ENCODE peak calls at places on chromosomes 11 and 22, in five cellular contexts. One of them, this sample, is unnamed.

GRCh38 chr22:46229701-46230100 is 20.4 kb downstream of the CDPF1 start:
- DNase-seq in GM20000: no peak
- DNase-seq in coronary artery: no peak
- DNase-seq in omental fat pad: no peak
- DNase-seq in mucosa of descending colon: no peak
- DNase-seq in this sample: no peak

GRCh38 chr11:65488273-65489058 is 10.4 kb upstream of the MALAT1 start:
- DNase-seq in GM20000: no peak
- DNase-seq in coronary artery: peak
- DNase-seq in omental fat pad: no peak
- DNase-seq in mucosa of descending colon: peak
- DNase-seq in this sample: no peak

GRCh38 chr22:18060646-18061620 is 16.9 kb upstream of the PEX26 start:
- DNase-seq in GM20000: no peak
- DNase-seq in coronary artery: no peak
- DNase-seq in omental fat pad: no peak
- DNase-seq in mucosa of descending colon: no peak
- DNase-seq in this sample: no peak

GRCh38 chr11:47204633-47204989 is 10.2 kb upstream of the DDB2 start:
- DNase-seq in GM20000: no peak
- DNase-seq in coronary artery: no peak
- DNase-seq in omental fat pad: no peak
- DNase-seq in mucosa of descending colon: no peak
- DNase-seq in this sample: no peak

GRCh38 chr11:131600591-131600990 is 230.2 kb downstream of the NTM start:
- DNase-seq in GM20000: no peak
- DNase-seq in coronary artery: no peak
- DNase-seq in omental fat pad: no peak
- DNase-seq in mucosa of descending colon: no peak
- DNase-seq in this sample: no peak

GRCh38 chr11:10002221-10002620 is 291.8 kb downstream of the SBF2 start:
- DNase-seq in GM20000: no peak
- DNase-seq in coronary artery: no peak
- DNase-seq in omental fat pad: no peak
- DNase-seq in mucosa of descending colon: no peak
- DNase-seq in this sample: no peak

GRCh38 chr11:47247502-47247901 is 1.1 kb downstream of the ACP2 start:
- DNase-seq in GM20000: no peak
- DNase-seq in coronary artery: no peak
- DNase-seq in omental fat pad: no peak
- DNase-seq in mucosa of descending colon: no peak
- DNase-seq in this sample: no peak

GRCh38 chr11:102085864-102086551 is 24.2 kb upstream of the YAP1 start:
- DNase-seq in GM20000: no peak
- DNase-seq in coronary artery: no peak
- DNase-seq in omental fat pad: no peak
- DNase-seq in mucosa of descending colon: no peak
- DNase-seq in this sample: no peak

GRCh38 chr11:78354741-78355705 is 62.6 kb downstream of the GAB2 start:
- DNase-seq in GM20000: peak
- DNase-seq in coronary artery: no peak
- DNase-seq in omental fat pad: no peak
- DNase-seq in mucosa of descending colon: no peak
- DNase-seq in this sample: no peak

GRCh38 chr11:5272395-5273017 is 2.8 kb upstream of the HBE1 start:
- DNase-seq in GM20000: no peak
- DNase-seq in coronary artery: no peak
- DNase-seq in omental fat pad: no peak
- DNase-seq in mucosa of descending colon: no peak
- DNase-seq in this sample: no peak

GRCh38 chr11:102560555-102561011 is 30.0 kb upstream of the MMP7 start:
- DNase-seq in GM20000: peak
- DNase-seq in coronary artery: no peak
- DNase-seq in omental fat pad: no peak
- DNase-seq in mucosa of descending colon: no peak
- DNase-seq in this sample: no peak

GRCh38 chr11:63534076-63534475 is 2.5 kb upstream of the PLAAT4 start:
- DNase-seq in GM20000: no peak
- DNase-seq in coronary artery: no peak
- DNase-seq in omental fat pad: no peak
- DNase-seq in mucosa of descending colon: no peak
- DNase-seq in this sample: no peak

GRCh38 chr11:67732045-67732787 is 57.8 kb upstream of the ALDH3B2 start:
- DNase-seq in GM20000: peak
- DNase-seq in coronary artery: no peak
- DNase-seq in omental fat pad: no peak
- DNase-seq in mucosa of descending colon: no peak
- DNase-seq in this sample: no peak

GRCh38 chr11:75536786-75537629 is 11.3 kb upstream of the GDPD5 start:
- DNase-seq in GM20000: peak
- DNase-seq in coronary artery: no peak
- DNase-seq in omental fat pad: no peak
- DNase-seq in mucosa of descending colon: no peak
- DNase-seq in this sample: no peak
- TF ChIP-seq CTCF in GM20000: no peak
- TF ChIP-seq CTCF in coronary artery: no peak
- TF ChIP-seq CTCF in omental fat pad: no peak
- TF ChIP-seq CTCF in mucosa of descending colon: no peak
- TF ChIP-seq CTCF in this sample: no peak

GRCh38 chr22:20551805-20552449 is 44.5 kb downstream of the MED15 start:
- DNase-seq in GM20000: no peak
- DNase-seq in coronary artery: peak
- DNase-seq in omental fat pad: no peak
- DNase-seq in mucosa of descending colon: no peak
- DNase-seq in this sample: no peak
- TF ChIP-seq CTCF in GM20000: no peak
- TF ChIP-seq CTCF in coronary artery: peak
- TF ChIP-seq CTCF in omental fat pad: no peak
- TF ChIP-seq CTCF in mucosa of descending colon: no peak
- TF ChIP-seq CTCF in this sample: peak

GRCh38 chr22:50146440-50147228 is 23.9 kb upstream of the PANX2 start:
- DNase-seq in GM20000: no peak
- DNase-seq in coronary artery: peak
- DNase-seq in omental fat pad: no peak
- DNase-seq in mucosa of descending colon: no peak
- DNase-seq in this sample: no peak
- TF ChIP-seq CTCF in GM20000: peak
- TF ChIP-seq CTCF in coronary artery: peak
- TF ChIP-seq CTCF in omental fat pad: no peak
- TF ChIP-seq CTCF in mucosa of descending colon: peak
- TF ChIP-seq CTCF in this sample: peak

GRCh38 chr11:57641426-57641825 is 8.3 kb downstream of the YPEL4 start:
- DNase-seq in GM20000: peak
- DNase-seq in coronary artery: no peak
- DNase-seq in omental fat pad: no peak
- DNase-seq in mucosa of descending colon: no peak
- DNase-seq in this sample: no peak
- TF ChIP-seq CTCF in GM20000: peak
- TF ChIP-seq CTCF in coronary artery: peak
- TF ChIP-seq CTCF in omental fat pad: no peak
- TF ChIP-seq CTCF in mucosa of descending colon: no peak
- TF ChIP-seq CTCF in this sample: peak

GRCh38 chr11:8354622-8355417 is 91.1 kb upstream of the LMO1 start:
- DNase-seq in GM20000: no peak
- DNase-seq in coronary artery: no peak
- DNase-seq in omental fat pad: no peak
- DNase-seq in mucosa of descending colon: no peak
- DNase-seq in this sample: no peak
- TF ChIP-seq CTCF in GM20000: no peak
- TF ChIP-seq CTCF in coronary artery: no peak
- TF ChIP-seq CTCF in omental fat pad: no peak
- TF ChIP-seq CTCF in mucosa of descending colon: no peak
- TF ChIP-seq CTCF in this sample: no peak

GRCh38 chr22:29727248-29727551 is 7.4 kb downstream of the CABP7 start:
- DNase-seq in GM20000: peak
- DNase-seq in coronary artery: no peak
- DNase-seq in omental fat pad: no peak
- DNase-seq in mucosa of descending colon: no peak
- DNase-seq in this sample: no peak
- TF ChIP-seq CTCF in GM20000: no peak
- TF ChIP-seq CTCF in coronary artery: no peak
- TF ChIP-seq CTCF in omental fat pad: no peak
- TF ChIP-seq CTCF in mucosa of descending colon: no peak
- TF ChIP-seq CTCF in this sample: peak

GRCh38 chr11:111454561-111455192 is 57.5 kb downstream of the BTG4 start:
- DNase-seq in GM20000: peak
- DNase-seq in coronary artery: no peak
- DNase-seq in omental fat pad: no peak
- DNase-seq in mucosa of descending colon: no peak
- DNase-seq in this sample: peak
- TF ChIP-seq CTCF in GM20000: no peak
- TF ChIP-seq CTCF in coronary artery: no peak
- TF ChIP-seq CTCF in omental fat pad: no peak
- TF ChIP-seq CTCF in mucosa of descending colon: no peak
- TF ChIP-seq CTCF in this sample: peak

DNA sequence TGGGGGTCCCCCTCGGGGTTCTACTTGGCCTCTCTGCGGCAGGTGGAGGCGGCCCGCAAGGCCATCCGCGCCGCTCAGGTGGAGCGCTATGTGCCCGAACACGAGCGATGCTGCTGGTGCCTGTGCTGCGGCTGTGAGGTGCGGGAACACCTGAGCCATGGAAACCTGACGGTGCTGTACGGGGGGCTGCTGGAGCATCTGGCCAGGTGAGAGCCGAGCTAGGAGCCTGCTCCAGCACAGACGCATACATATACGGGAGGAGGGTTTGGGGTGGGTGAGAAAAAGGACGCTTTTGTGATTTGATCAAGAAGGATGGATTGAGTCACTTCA is 415 bp downstream of the CENATAC start:
- DNase-seq in GM20000: no peak
- DNase-seq in coronary artery: no peak
- DNase-seq in omental fat pad: no peak
- DNase-seq in mucosa of descending colon: no peak
- DNase-seq in this sample: no peak
- TF ChIP-seq CTCF in GM20000: no peak
- TF ChIP-seq CTCF in coronary artery: no peak
- TF ChIP-seq CTCF in omental fat pad: no peak
- TF ChIP-seq CTCF in mucosa of descending colon: no peak
- TF ChIP-seq CTCF in this sample: no peak

DNA sequence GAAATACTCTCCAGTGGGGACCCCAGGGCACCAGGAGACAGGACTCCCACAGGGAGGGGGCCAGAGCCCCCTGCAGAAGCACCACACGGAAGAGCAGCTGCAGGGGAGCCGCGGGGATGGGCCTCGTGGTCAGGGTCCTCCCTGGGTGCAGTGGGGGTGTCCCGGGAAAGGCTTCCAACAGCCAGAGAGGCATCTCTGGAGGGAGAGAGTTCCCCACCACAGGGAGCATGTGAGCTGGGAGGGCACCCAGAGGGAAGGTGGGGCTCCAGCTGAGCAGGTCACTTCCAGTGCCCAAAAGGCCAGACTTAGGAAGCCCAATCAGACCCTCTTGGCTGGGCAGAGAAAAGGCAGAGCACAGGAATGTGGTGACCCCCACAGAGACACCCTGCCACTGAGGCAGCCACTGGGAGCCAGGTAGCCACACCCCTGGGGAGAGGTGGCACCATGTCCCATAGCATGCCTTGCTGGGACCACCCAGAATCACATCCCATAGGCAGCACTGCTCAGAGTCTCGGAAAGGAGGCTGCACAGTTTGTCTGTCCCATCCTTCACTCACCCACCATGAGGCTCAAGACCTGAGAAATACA is 49.9 kb upstream of the LMO1 start:
- DNase-seq in GM20000: no peak
- DNase-seq in coronary artery: no peak
- DNase-seq in omental fat pad: no peak
- DNase-seq in mucosa of descending colon: no peak
- DNase-seq in this sample: no peak
- TF ChIP-seq CTCF in GM20000: no peak
- TF ChIP-seq CTCF in coronary artery: no peak
- TF ChIP-seq CTCF in omental fat pad: no peak
- TF ChIP-seq CTCF in mucosa of descending colon: no peak
- TF ChIP-seq CTCF in this sample: no peak

GRCh38 chr11:35415488-35415887 is 3.9 kb downstream of the SLC1A2 start:
- DNase-seq in GM20000: no peak
- DNase-seq in coronary artery: no peak
- DNase-seq in omental fat pad: no peak
- DNase-seq in mucosa of descending colon: no peak
- DNase-seq in this sample: no peak

GRCh38 chr11:35413568-35413967 is 5.8 kb downstream of the SLC1A2 start:
- DNase-seq in GM20000: no peak
- DNase-seq in coronary artery: no peak
- DNase-seq in omental fat pad: no peak
- DNase-seq in mucosa of descending colon: no peak
- DNase-seq in this sample: no peak

GRCh38 chr11:35407041-35407440 is 12.3 kb downstream of the SLC1A2 start:
- DNase-seq in GM20000: no peak
- DNase-seq in coronary artery: no peak
- DNase-seq in omental fat pad: no peak
- DNase-seq in mucosa of descending colon: no peak
- DNase-seq in this sample: no peak

DNA sequence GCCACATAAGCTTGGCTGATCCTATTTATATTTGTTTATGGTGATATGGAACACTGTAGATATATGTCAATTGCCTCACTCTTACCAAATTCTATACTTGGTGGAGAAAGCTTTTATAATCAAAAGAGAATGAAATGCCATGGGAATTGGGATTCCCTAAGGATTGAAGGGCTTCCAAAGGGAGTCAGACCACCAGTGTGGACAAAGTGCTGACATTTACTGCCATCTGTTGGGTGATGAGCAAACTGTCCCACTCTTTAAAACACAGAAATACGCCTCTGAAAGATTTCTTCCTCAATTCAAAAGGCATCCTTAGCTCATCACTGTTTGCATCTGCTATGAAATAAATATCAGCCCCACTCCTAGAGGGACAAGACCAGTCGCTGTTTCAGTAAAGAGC is 7.1 kb downstream of the SLC1A2 start:
- DNase-seq in GM20000: peak
- DNase-seq in coronary artery: no peak
- DNase-seq in omental fat pad: no peak
- DNase-seq in mucosa of descending colon: no peak
- DNase-seq in this sample: no peak
- TF ChIP-seq CTCF in GM20000: peak
- TF ChIP-seq CTCF in coronary artery: no peak
- TF ChIP-seq CTCF in omental fat pad: no peak
- TF ChIP-seq CTCF in mucosa of descending colon: no peak
- TF ChIP-seq CTCF in this sample: peak